ENCODE peak calls at places on chromosomes 13 and 19, in ten cellular contexts. One of them, this sample, is unnamed.

GRCh38 chr19:13843104-13843921 is 33.6 kb upstream of the NANOS3 start:
- DNase-seq in amniotic stem cell: no peak
- DNase-seq in nephron progenitor cell: peak
- DNase-seq in head of caudate nucleus: no peak
- DNase-seq in heart right ventricle: peak
- DNase-seq in HS-27A: no peak
- DNase-seq in ecto neural progenitor cell: peak
- DNase-seq in EL: peak
- DNase-seq in activated CD4-positive, alpha-beta T cell treated with anti-CD3 and anti-CD28 coated beads for 4 hours: no peak
- DNase-seq in foreskin melanocyte: no peak
- DNase-seq in this sample: no peak

GRCh38 chr13:40518481-40518882 is 148.0 kb downstream of the FOXO1 start:
- DNase-seq in amniotic stem cell: no peak
- DNase-seq in nephron progenitor cell: no peak
- DNase-seq in head of caudate nucleus: no peak
- DNase-seq in heart right ventricle: no peak
- DNase-seq in HS-27A: no peak
- DNase-seq in ecto neural progenitor cell: no peak
- DNase-seq in EL: no peak
- DNase-seq in activated CD4-positive, alpha-beta T cell treated with anti-CD3 and anti-CD28 coated beads for 4 hours: peak
- DNase-seq in foreskin melanocyte: no peak
- DNase-seq in this sample: no peak

GRCh38 chr19:12872941-12873890 is 8.0 kb downstream of the DNASE2 start:
- DNase-seq in amniotic stem cell: no peak
- DNase-seq in nephron progenitor cell: peak
- DNase-seq in head of caudate nucleus: peak
- DNase-seq in heart right ventricle: peak
- DNase-seq in HS-27A: no peak
- DNase-seq in ecto neural progenitor cell: no peak
- DNase-seq in EL: peak
- DNase-seq in activated CD4-positive, alpha-beta T cell treated with anti-CD3 and anti-CD28 coated beads for 4 hours: no peak
- DNase-seq in foreskin melanocyte: no peak
- DNase-seq in this sample: no peak

GRCh38 chr13:94327318-94327717 is 152.2 kb downstream of the DCT start:
- DNase-seq in amniotic stem cell: no peak
- DNase-seq in nephron progenitor cell: no peak
- DNase-seq in head of caudate nucleus: no peak
- DNase-seq in heart right ventricle: no peak
- DNase-seq in HS-27A: no peak
- DNase-seq in ecto neural progenitor cell: no peak
- DNase-seq in EL: no peak
- DNase-seq in activated CD4-positive, alpha-beta T cell treated with anti-CD3 and anti-CD28 coated beads for 4 hours: no peak
- DNase-seq in foreskin melanocyte: no peak
- DNase-seq in this sample: peak

GRCh38 chr19:37981785-37982475 is 74.9 kb downstream of the SIPA1L3 start:
- DNase-seq in amniotic stem cell: no peak
- DNase-seq in nephron progenitor cell: no peak
- DNase-seq in head of caudate nucleus: no peak
- DNase-seq in heart right ventricle: no peak
- DNase-seq in HS-27A: no peak
- DNase-seq in ecto neural progenitor cell: no peak
- DNase-seq in EL: no peak
- DNase-seq in activated CD4-positive, alpha-beta T cell treated with anti-CD3 and anti-CD28 coated beads for 4 hours: no peak
- DNase-seq in foreskin melanocyte: no peak
- DNase-seq in this sample: no peak

GRCh38 chr19:16671652-16672274 is 10.8 kb downstream of the TMEM38A start:
- DNase-seq in amniotic stem cell: no peak
- DNase-seq in nephron progenitor cell: no peak
- DNase-seq in head of caudate nucleus: no peak
- DNase-seq in heart right ventricle: peak
- DNase-seq in HS-27A: no peak
- DNase-seq in ecto neural progenitor cell: no peak
- DNase-seq in EL: no peak
- DNase-seq in activated CD4-positive, alpha-beta T cell treated with anti-CD3 and anti-CD28 coated beads for 4 hours: no peak
- DNase-seq in foreskin melanocyte: no peak
- DNase-seq in this sample: no peak

GRCh38 chr19:44608391-44608821 is 5.0 kb upstream of the IGSF23 start:
- DNase-seq in amniotic stem cell: peak
- DNase-seq in nephron progenitor cell: no peak
- DNase-seq in head of caudate nucleus: no peak
- DNase-seq in heart right ventricle: no peak
- DNase-seq in HS-27A: no peak
- DNase-seq in ecto neural progenitor cell: no peak
- DNase-seq in EL: peak
- DNase-seq in activated CD4-positive, alpha-beta T cell treated with anti-CD3 and anti-CD28 coated beads for 4 hours: no peak
- DNase-seq in foreskin melanocyte: no peak
- DNase-seq in this sample: no peak

GRCh38 chr19:34313188-34313587 is 51.8 kb upstream of the GPI start:
- DNase-seq in amniotic stem cell: peak
- DNase-seq in nephron progenitor cell: no peak
- DNase-seq in head of caudate nucleus: no peak
- DNase-seq in heart right ventricle: peak
- DNase-seq in HS-27A: no peak
- DNase-seq in ecto neural progenitor cell: no peak
- DNase-seq in EL: peak
- DNase-seq in activated CD4-positive, alpha-beta T cell treated with anti-CD3 and anti-CD28 coated beads for 4 hours: no peak
- DNase-seq in foreskin melanocyte: no peak
- DNase-seq in this sample: no peak

GRCh38 chr19:16702123-16702522 is 17.5 kb upstream of the NWD1 start:
- DNase-seq in amniotic stem cell: no peak
- DNase-seq in nephron progenitor cell: no peak
- DNase-seq in head of caudate nucleus: no peak
- DNase-seq in heart right ventricle: peak
- DNase-seq in HS-27A: no peak
- DNase-seq in ecto neural progenitor cell: no peak
- DNase-seq in EL: peak
- DNase-seq in activated CD4-positive, alpha-beta T cell treated with anti-CD3 and anti-CD28 coated beads for 4 hours: no peak
- DNase-seq in foreskin melanocyte: peak
- DNase-seq in this sample: no peak

GRCh38 chr13:51823861-51824260 is 19.9 kb upstream of the DHRS12 start:
- DNase-seq in amniotic stem cell: no peak
- DNase-seq in nephron progenitor cell: no peak
- DNase-seq in head of caudate nucleus: no peak
- DNase-seq in heart right ventricle: no peak
- DNase-seq in HS-27A: no peak
- DNase-seq in ecto neural progenitor cell: no peak
- DNase-seq in EL: no peak
- DNase-seq in activated CD4-positive, alpha-beta T cell treated with anti-CD3 and anti-CD28 coated beads for 4 hours: no peak
- DNase-seq in foreskin melanocyte: no peak
- DNase-seq in this sample: no peak

GRCh38 chr13:26465514-26465913 is 92.0 kb upstream of the WASF3 start:
- DNase-seq in amniotic stem cell: no peak
- DNase-seq in nephron progenitor cell: no peak
- DNase-seq in head of caudate nucleus: no peak
- DNase-seq in heart right ventricle: peak
- DNase-seq in HS-27A: no peak
- DNase-seq in ecto neural progenitor cell: no peak
- DNase-seq in EL: peak
- DNase-seq in activated CD4-positive, alpha-beta T cell treated with anti-CD3 and anti-CD28 coated beads for 4 hours: no peak
- DNase-seq in foreskin melanocyte: no peak
- DNase-seq in this sample: no peak

GRCh38 chr19:41960973-41961372 is 1.9 kb upstream of the RABAC1 start:
- DNase-seq in amniotic stem cell: no peak
- DNase-seq in nephron progenitor cell: no peak
- DNase-seq in head of caudate nucleus: no peak
- DNase-seq in heart right ventricle: no peak
- DNase-seq in HS-27A: no peak
- DNase-seq in ecto neural progenitor cell: no peak
- DNase-seq in EL: no peak
- DNase-seq in activated CD4-positive, alpha-beta T cell treated with anti-CD3 and anti-CD28 coated beads for 4 hours: no peak
- DNase-seq in foreskin melanocyte: no peak
- DNase-seq in this sample: no peak

GRCh38 chr13:32210081-32210480 is 105.1 kb downstream of the ZAR1L start:
- DNase-seq in amniotic stem cell: no peak
- DNase-seq in nephron progenitor cell: no peak
- DNase-seq in head of caudate nucleus: no peak
- DNase-seq in heart right ventricle: no peak
- DNase-seq in HS-27A: no peak
- DNase-seq in ecto neural progenitor cell: no peak
- DNase-seq in EL: no peak
- DNase-seq in activated CD4-positive, alpha-beta T cell treated with anti-CD3 and anti-CD28 coated beads for 4 hours: no peak
- DNase-seq in foreskin melanocyte: no peak
- DNase-seq in this sample: no peak

GRCh38 chr19:30862876-30863275 is 486.4 kb downstream of the TSHZ3 start:
- DNase-seq in amniotic stem cell: no peak
- DNase-seq in nephron progenitor cell: no peak
- DNase-seq in head of caudate nucleus: no peak
- DNase-seq in heart right ventricle: no peak
- DNase-seq in HS-27A: no peak
- DNase-seq in ecto neural progenitor cell: peak
- DNase-seq in EL: no peak
- DNase-seq in activated CD4-positive, alpha-beta T cell treated with anti-CD3 and anti-CD28 coated beads for 4 hours: no peak
- DNase-seq in foreskin melanocyte: no peak
- DNase-seq in this sample: no peak

GRCh38 chr19:57947419-57948134 is at the start of gene ZNF256:
- DNase-seq in amniotic stem cell: peak
- DNase-seq in nephron progenitor cell: peak
- DNase-seq in head of caudate nucleus: peak
- DNase-seq in heart right ventricle: peak
- DNase-seq in HS-27A: peak
- DNase-seq in ecto neural progenitor cell: peak
- DNase-seq in EL: peak
- DNase-seq in activated CD4-positive, alpha-beta T cell treated with anti-CD3 and anti-CD28 coated beads for 4 hours: peak
- DNase-seq in foreskin melanocyte: peak
- DNase-seq in this sample: peak

This sample was measured in stimulated activated naive B cell treated with anti-CD40 and anti-IgM and Interleukin-4, amounts not matched to agents 10 μg/mL and 1 μg/mL and 100 μg/mL, for 72 hours.